ENCODE peak calls at places on chromosomes 16 and 17, in eight cellular contexts. T is B cell; W is ovary; Q is EL; Z is stimulated activated CD8-positive, alpha-beta memory T cell treated with anti-CD3 and anti-CD28 coated beads, Interleukin-12 subunit alpha, Interleukin-12 subunit beta, amount 100 ng/mL, for 1 hour; S is activated naive CD8-positive, alpha-beta T cell treated with anti-CD3 and anti-CD28 coated beads, Interleukin-2, amount 50 U/mL, for 24 hours; B is NCI-H2081; N is NCI-H2029 treated with DMSO at 0.1 percent for 48 hours. Y is an unnamed sample.

GRCh38 chr17:67386965-67387551 is 10.0 kb downstream of the PITPNC1 start:
- DNase-seq in T (peak), B (peak), N (peak), S (peak), Z (no peak), Q (peak), W (peak), Y (peak)

GRCh38 chr16:69017036-69017783 is 88.2 kb upstream of the HAS3 start:
- DNase-seq in N (no peak), S (no peak), Q (peak), B (no peak), Z (no peak), W (no peak), T (no peak), Y (no peak)

GRCh38 chr17:67605259-67605912 is 112.3 kb upstream of the NOL11 start:
- DNase-seq in Z (no peak), Q (no peak), B (no peak), W (peak), T (no peak), N (no peak), S (no peak), Y (peak)

GRCh38 chr17:9309216-9309615 is 266.4 kb downstream of the STX8 start:
- DNase-seq in S (no peak), T (no peak), B (no peak), W (no peak), Q (no peak), Z (no peak), N (no peak), Y (no peak)

GRCh38 chr17:10292057-10292931 is 80.5 kb downstream of the MYH13 start:
- DNase-seq in T (no peak), S (no peak), N (no peak), B (no peak), W (peak), Q (peak), Z (no peak), Y (no peak)

GRCh38 chr17:65389956-65390355 is 171.5 kb downstream of the AXIN2 start:
- DNase-seq in N (no peak), S (no peak), T (no peak), B (no peak), W (no peak), Z (no peak), Q (peak), Y (no peak)

GRCh38 chr16:86883583-86884188 is 305.3 kb downstream of the FOXL1 start:
- DNase-seq in S (no peak), B (no peak), Q (no peak), T (no peak), W (no peak), N (no peak), Z (no peak), Y (no peak)

GRCh38 chr17:73433501-73433900 is 121.7 kb upstream of the CDC42EP4 start:
- DNase-seq in S (no peak), W (no peak), N (no peak), Z (no peak), T (no peak), B (no peak), Q (no peak), Y (no peak)

GRCh38 chr17:8862213-8863056 is 5.0 kb downstream of the PIK3R6 start:
- DNase-seq in Q (no peak), Z (no peak), W (no peak), S (no peak), T (no peak), N (no peak), B (no peak), Y (no peak)

GRCh38 chr16:84044108-84044488 is 1.5 kb upstream of the SLC38A8 start:
- DNase-seq in Z (no peak), W (no peak), Q (peak), N (peak), S (peak), B (no peak), T (no peak), Y (no peak)

GRCh38 chr17:57523926-57524634 is 221.0 kb downstream of the CCDC182 start:
- DNase-seq in Z (no peak), S (no peak), Q (peak), W (no peak), B (peak), N (no peak), T (no peak), Y (no peak)

GRCh38 chr17:41451154-41451728 is 10.5 kb upstream of the KRT38 start:
- DNase-seq in B (no peak), Z (no peak), T (no peak), W (no peak), S (no peak), Q (peak), N (no peak), Y (no peak)

GRCh38 chr17:4616456-4616855 is 25.0 kb downstream of the ALOX15 start:
- DNase-seq in N (no peak), Z (no peak), Q (no peak), S (no peak), T (no peak), B (no peak), W (no peak), Y (no peak)

GRCh38 chr17:37322826-37323561 is 52.8 kb upstream of the C17orf78 start:
- DNase-seq in W (no peak), S (no peak), Z (no peak), Q (no peak), N (no peak), B (no peak), T (no peak), Y (no peak)